ENCODE peak calls at places on chromosomes 16 and 17, in four cellular contexts. E, H, P and Q are unnamed samples.

GRCh38 chr17:72591500-72592241 is 470.9 kb downstream of the SOX9 start:
- DNase-seq in E (no peak), H (no peak), P (no peak), Q (peak; percentile 59)

GRCh38 chr16:76486740-76487139 is 209.5 kb downstream of the CNTNAP4 start:
- DNase-seq in E (no peak), H (no peak), P (no peak), Q (no peak)

GRCh38 chr17:69909389-69909788 is 165.6 kb upstream of the KCNJ16 start:
- DNase-seq in E (no peak), H (no peak), P (no peak), Q (no peak)

GRCh38 chr17:2405247-2405926 is 4.5 kb upstream of the MNT start:
- DNase-seq in E (no peak), H (no peak), P (no peak), Q (no peak)

GRCh38 chr17:64084940-64085649 is 44.8 kb downstream of the ERN1 start:
- DNase-seq in E (no peak), H (no peak), P (no peak), Q (no peak)

GRCh38 chr17:53472586-53472985 is 350.1 kb upstream of the KIF2B start:
- DNase-seq in E (no peak), H (no peak), P (no peak), Q (no peak)

GRCh38 chr16:2785101-2785991 is 2.0 kb downstream of the PRSS33 start:
- DNase-seq in E (no peak), H (peak; percentile 21), P (no peak), Q (peak; percentile 53)

GRCh38 chr16:50263940-50264929 is 2.1 kb upstream of the ADCY7 start:
- DNase-seq in E (no peak), H (no peak), P (no peak), Q (no peak)

GRCh38 chr17:35621768-35622167 is 34.6 kb downstream of the AP2B1 start:
- DNase-seq in E (no peak), H (no peak), P (no peak), Q (no peak)

GRCh38 chr16:47359478-47359877 is 101.4 kb downstream of the ITFG1 start:
- DNase-seq in E (no peak), H (no peak), P (no peak), Q (no peak)

GRCh38 chr17:30093463-30094147 is 23.0 kb upstream of the NSRP1 start:
- DNase-seq in E (no peak), H (no peak), P (no peak), Q (peak; percentile 65)

GRCh38 chr16:67259705-67260104 is 10.9 kb downstream of the SLC9A5 start:
- DNase-seq in E (no peak), H (peak; percentile 15), P (no peak), Q (no peak)

GRCh38 chr16:82957212-82957611 is 330.4 kb downstream of the CDH13 start:
- DNase-seq in E (no peak), H (no peak), P (no peak), Q (no peak)

GRCh38 chr17:82869536-82869935 is 29.7 kb upstream of the ZNF750 start:
- DNase-seq in E (no peak), H (no peak), P (no peak), Q (no peak)

GRCh38 chr17:82648761-82649474 is 674 bp upstream of the WDR45B start:
- DNase-seq in E (peak; percentile 65), H (peak; percentile 71), P (peak; percentile 24), Q (no peak)

GRCh38 chr16:20734782-20735181 is 6.8 kb downstream of the THUMPD1 start:
- DNase-seq in E (no peak), H (no peak), P (no peak), Q (no peak)

GRCh38 chr17:80688994-80689635 is 144.5 kb downstream of the RPTOR start:
- DNase-seq in E (no peak), H (no peak), P (no peak), Q (no peak)

GRCh38 chr17:45896803-45897693 is 2.7 kb downstream of the MAPT start:
- DNase-seq in E (no peak), H (no peak), P (no peak), Q (no peak)

GRCh38 chr17:35314415-35315216 is 58.8 kb downstream of the SLFN11 start:
- DNase-seq in E (no peak), H (peak; percentile 27), P (no peak), Q (no peak)

GRCh38 chr17:79803997-79804855 is 7.3 kb upstream of the CBX8 start:
- DNase-seq in E (no peak), H (no peak), P (no peak), Q (peak; percentile 63)

GRCh38 chr16:30748634-30749445 is 615 bp downstream of the PHKG2 start:
- DNase-seq in E (peak; percentile 69), H (peak; percentile 58), P (no peak), Q (peak; percentile 69)

GRCh38 chr17:80284631-80285030 is 24.0 kb downstream of the RNF213 start:
- DNase-seq in E (no peak), H (no peak), P (no peak), Q (no peak)

GRCh38 chr16:57446530-57447141 is 549 bp downstream of the CIAPIN1 start:
- DNase-seq in E (peak; percentile 39), H (peak; percentile 43), P (peak; percentile 16), Q (peak; percentile 30)

GRCh38 chr16:47581114-47581513 is 120.0 kb downstream of the PHKB start:
- DNase-seq in E (no peak), H (no peak), P (no peak), Q (no peak)

GRCh38 chr16:4136229-4136813 is 20.1 kb upstream of the ADCY9 start:
- DNase-seq in E (no peak), H (no peak), P (no peak), Q (peak; percentile 83)

GRCh38 chr16:78437352-78437968 is 338.0 kb downstream of the WWOX start:
- DNase-seq in E (peak; percentile 38), H (no peak), P (peak; percentile 6), Q (no peak)

GRCh38 chr16:71537643-71538042 is 11.4 kb downstream of the CHST4 start:
- DNase-seq in E (peak; percentile 55), H (no peak), P (no peak), Q (no peak)

GRCh38 chr16:1903845-1904820 is 14.1 kb downstream of the HS3ST6 start:
- DNase-seq in E (no peak), H (no peak), P (no peak), Q (no peak)

GRCh38 chr16:78035012-78035411 is 12.7 kb downstream of the CLEC3A start:
- DNase-seq in E (no peak), H (no peak), P (no peak), Q (no peak)

GRCh38 chr17:82065193-82065637 is 389 bp downstream of the DUS1L start:
- DNase-seq in E (no peak), H (no peak), P (no peak), Q (peak; percentile 20)

GRCh38 chr16:13631916-13632315 is 288.0 kb upstream of the ERCC4 start:
- DNase-seq in E (no peak), H (no peak), P (no peak), Q (no peak)
- H3K27ac ChIP-seq in E (no peak overlapping the region), H (no peak overlapping the region), P (no peak overlapping the region), Q (no peak overlapping the region)

DNA sequence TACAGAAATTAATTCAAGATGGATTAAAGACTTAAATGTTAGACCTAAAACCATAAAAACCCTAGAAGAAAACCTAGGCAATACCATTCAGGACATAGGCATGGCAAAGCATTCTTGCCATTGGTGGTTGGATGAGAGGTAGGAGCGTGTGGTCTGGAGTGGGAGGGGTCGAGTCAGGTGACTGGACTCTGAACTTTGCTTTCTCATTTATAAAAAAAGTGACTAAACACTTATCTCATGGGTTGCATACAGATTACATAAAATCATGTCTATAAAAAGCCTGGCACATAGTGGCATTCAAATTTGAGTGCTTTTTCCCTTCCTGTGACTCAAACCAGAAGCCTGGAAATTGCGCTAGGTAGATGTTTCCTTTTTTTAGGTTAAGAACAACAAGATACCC is 159.7 kb upstream of the SHISA6 start:
- DNase-seq in E (no peak), H (no peak), P (no peak), Q (no peak)
- TF ChIP-seq POLR2A in E (no peak), H (no peak), P (no peak), Q (no peak)

GRCh38 chr16:81551141-81551808 is 106.7 kb downstream of the CMIP start:
- DNase-seq in E (no peak), H (no peak), P (no peak), Q (no peak)
- H3K27ac ChIP-seq in E (peak overlapping the region; percentile 59), H (no peak overlapping the region), P (no peak overlapping the region), Q (no peak overlapping the region)

DNA sequence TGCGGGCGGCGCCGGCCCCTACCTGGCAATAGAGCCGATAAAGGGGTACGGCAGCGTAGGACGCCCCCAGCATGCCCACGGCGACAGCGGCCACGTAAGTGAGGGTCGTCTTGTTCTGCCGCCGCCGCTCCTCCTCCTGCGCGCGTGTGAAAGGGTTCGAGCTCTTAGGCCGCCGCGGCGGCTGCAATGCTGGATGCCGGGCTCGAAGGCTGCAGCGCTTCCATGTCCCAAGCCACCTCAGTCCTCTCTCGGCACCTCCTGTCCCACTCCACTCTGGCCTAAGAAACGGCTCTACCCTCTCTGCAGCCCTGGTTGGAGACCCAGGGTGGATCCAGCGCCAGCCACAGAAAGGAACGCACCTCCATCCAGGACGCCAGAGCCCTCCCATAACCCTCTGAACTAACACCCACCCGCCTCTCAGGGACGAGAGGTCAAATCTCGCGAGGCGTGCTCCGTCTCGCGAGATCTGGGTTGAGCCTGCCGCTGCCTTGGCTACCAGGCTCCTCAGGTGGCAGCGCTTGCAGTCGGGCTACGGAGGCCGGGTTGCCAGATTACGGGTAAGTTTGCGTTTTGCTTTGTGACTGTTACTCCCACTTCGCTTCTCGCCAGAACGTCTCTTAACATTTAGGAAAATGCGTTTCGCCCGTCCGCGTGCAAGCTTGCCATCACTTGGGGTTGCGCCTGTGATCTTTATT is at the start of the genes COX11 and STXBP4:
- DNase-seq in E (peak; percentile 94), H (peak; percentile 96), P (peak; percentile 91), Q (peak; percentile 98)
- TF ChIP-seq POLR2A in E (peak; percentile 73), H (no peak), P (peak; percentile 70), Q (peak; percentile 67)

GRCh38 chr16:11684231-11685025 is 16.2 kb downstream of the SNN start:
- DNase-seq in E (no peak), H (no peak), P (no peak), Q (no peak)
- H3K27ac ChIP-seq in E (no peak overlapping the region), H (no peak overlapping the region), P (peak overlapping the region; percentile 98), Q (peak overlapping the region; percentile 80)

DNA sequence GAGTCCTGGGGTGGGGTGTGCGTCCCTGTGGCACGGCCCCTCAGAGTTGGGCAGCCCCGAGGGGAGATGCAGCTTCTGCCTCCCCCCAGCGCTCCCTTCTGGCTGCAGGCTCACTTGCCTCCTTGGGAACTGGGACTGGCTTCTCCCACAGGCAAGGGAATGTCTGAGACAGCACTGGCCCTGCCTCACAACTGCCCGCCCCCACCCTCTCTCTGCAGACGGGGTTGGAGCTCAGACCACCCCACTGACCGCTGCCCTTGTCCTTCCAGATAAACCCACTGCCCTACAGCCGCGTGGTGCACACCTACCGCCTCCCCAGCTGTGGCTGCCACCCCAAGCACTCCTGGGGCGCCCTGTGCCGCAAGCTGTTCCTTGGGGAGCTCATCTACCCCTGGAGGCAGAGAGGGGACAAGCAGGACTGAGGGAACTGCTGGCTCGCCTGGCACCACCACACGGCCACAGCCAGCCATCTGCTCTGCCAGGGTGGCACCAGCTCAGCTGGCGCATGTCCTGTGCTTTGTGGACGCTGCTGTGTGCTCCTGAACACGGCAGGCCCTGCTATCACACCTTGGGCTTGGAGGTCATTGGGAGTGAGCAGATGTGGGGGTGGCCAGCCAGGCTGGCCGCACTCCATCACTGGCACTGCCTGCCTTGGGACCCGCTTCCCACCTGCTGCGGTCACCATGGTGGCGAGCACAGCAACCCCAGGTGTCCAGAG is 7.1 kb upstream of the RAB40C start:
- DNase-seq in E (peak; percentile 72), H (peak; percentile 87), P (no peak), Q (no peak)
- TF ChIP-seq POLR2A in E (no peak), H (no peak), P (no peak), Q (no peak)